ENCODE peak calls at places on chromosomes 12 and 14, in seven cellular contexts. One of them, this sample, is unnamed.

GRCh38 chr12:67573456-67573855 is 75.1 kb upstream of the DYRK2 start:
- DNase-seq in HCT116: no peak
- DNase-seq in GM12878: no peak
- DNase-seq in endothelial cell of umbilical vein: no peak
- DNase-seq in HepG2: no peak
- DNase-seq in SK-N-SH: no peak
- DNase-seq in H1: no peak
- DNase-seq in this sample: no peak

GRCh38 chr14:79278286-79278797 is 933.0 kb downstream of the DIO2 start:
- DNase-seq in HCT116: no peak
- DNase-seq in HepG2: no peak
- DNase-seq in endothelial cell of umbilical vein: no peak
- DNase-seq in SK-N-SH: peak
- DNase-seq in H1: no peak
- DNase-seq in GM12878: no peak
- DNase-seq in this sample: no peak

GRCh38 chr12:102444093-102444492 is 36.3 kb downstream of the IGF1 start:
- DNase-seq in HepG2: no peak
- DNase-seq in GM12878: no peak
- DNase-seq in HCT116: no peak
- DNase-seq in endothelial cell of umbilical vein: no peak
- DNase-seq in SK-N-SH: no peak
- DNase-seq in H1: no peak
- DNase-seq in this sample: no peak

GRCh38 chr14:93113678-93114067 is 2.1 kb downstream of the ITPK1 start:
- DNase-seq in HepG2: no peak
- DNase-seq in H1: no peak
- DNase-seq in GM12878: no peak
- DNase-seq in HCT116: no peak
- DNase-seq in endothelial cell of umbilical vein: no peak
- DNase-seq in SK-N-SH: no peak
- DNase-seq in this sample: peak

GRCh38 chr14:58215191-58215914 is 15.4 kb downstream of the ACTR10 start:
- DNase-seq in H1: no peak
- DNase-seq in endothelial cell of umbilical vein: no peak
- DNase-seq in HCT116: no peak
- DNase-seq in GM12878: no peak
- DNase-seq in HepG2: no peak
- DNase-seq in SK-N-SH: no peak
- DNase-seq in this sample: no peak

GRCh38 chr12:110689601-110690430 is 901 bp upstream of the HVCN1 start:
- DNase-seq in SK-N-SH: no peak
- DNase-seq in H1: no peak
- DNase-seq in endothelial cell of umbilical vein: peak
- DNase-seq in HCT116: no peak
- DNase-seq in HepG2: no peak
- DNase-seq in GM12878: peak
- DNase-seq in this sample: peak

GRCh38 chr12:39816671-39817185 is 197.1 kb upstream of the ABCD2 start:
- DNase-seq in endothelial cell of umbilical vein: no peak
- DNase-seq in SK-N-SH: no peak
- DNase-seq in HCT116: no peak
- DNase-seq in GM12878: no peak
- DNase-seq in H1: no peak
- DNase-seq in HepG2: no peak
- DNase-seq in this sample: peak

GRCh38 chr14:71687115-71687836 is 245.0 kb upstream of the RGS6 start:
- DNase-seq in GM12878: no peak
- DNase-seq in HCT116: no peak
- DNase-seq in SK-N-SH: no peak
- DNase-seq in HepG2: no peak
- DNase-seq in H1: no peak
- DNase-seq in endothelial cell of umbilical vein: no peak
- DNase-seq in this sample: no peak

GRCh38 chr12:15701721-15702156 is 87.4 kb downstream of the EPS8 start:
- DNase-seq in HCT116: no peak
- DNase-seq in SK-N-SH: no peak
- DNase-seq in endothelial cell of umbilical vein: peak
- DNase-seq in H1: no peak
- DNase-seq in HepG2: no peak
- DNase-seq in GM12878: no peak
- DNase-seq in this sample: no peak

DNA sequence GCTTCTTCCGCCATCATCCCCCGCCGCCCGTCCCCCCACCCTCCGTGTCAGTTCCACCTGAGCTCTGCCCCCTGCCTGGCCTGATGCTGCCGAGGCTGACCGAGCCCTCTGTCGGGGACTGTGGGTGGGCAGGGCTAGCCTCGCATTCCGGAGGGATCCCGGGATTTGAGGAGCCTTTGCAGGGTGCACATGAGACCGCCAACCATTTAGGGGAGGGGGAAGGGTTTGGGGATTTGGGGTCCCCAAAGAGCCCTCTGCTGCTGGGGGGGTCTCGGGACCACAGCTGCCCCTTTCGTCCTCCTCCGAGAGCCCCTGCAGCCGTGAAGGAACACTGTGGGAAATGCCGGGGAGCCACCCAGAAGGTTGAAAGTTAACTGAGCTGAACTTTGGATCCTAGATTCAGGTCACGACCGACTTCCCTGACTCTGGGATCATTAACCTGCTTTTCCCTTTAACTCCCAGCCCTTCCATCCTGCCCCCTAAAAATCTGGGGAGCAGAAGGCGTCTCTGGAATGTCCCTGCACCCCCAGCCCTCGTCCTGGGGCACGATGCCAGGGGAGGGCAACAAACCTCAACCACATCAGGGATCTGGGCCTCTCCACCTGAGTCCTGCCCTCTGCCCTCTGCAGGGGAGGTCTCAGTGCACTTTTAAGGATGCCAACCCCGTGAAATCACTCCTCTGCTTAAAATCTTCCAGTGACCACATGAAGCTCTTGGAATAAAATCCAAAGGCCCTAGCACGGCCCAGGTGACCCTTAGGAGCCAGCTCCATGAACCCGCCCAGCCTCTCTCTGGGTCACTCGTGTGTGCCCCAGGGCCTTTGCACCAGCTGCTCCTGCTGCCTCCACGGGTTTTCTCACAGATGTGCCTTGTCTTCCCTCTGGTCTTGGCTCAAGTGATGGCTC is 94.9 kb downstream of the RFLNA start:
- DNase-seq in GM12878: no peak
- DNase-seq in endothelial cell of umbilical vein: no peak
- DNase-seq in H1: no peak
- DNase-seq in HepG2: peak
- DNase-seq in SK-N-SH: no peak
- DNase-seq in HCT116: no peak
- DNase-seq in this sample: no peak
- TF ChIP-seq CTCF in GM12878: no peak
- TF ChIP-seq CTCF in endothelial cell of umbilical vein: no peak
- TF ChIP-seq CTCF in H1: no peak
- TF ChIP-seq CTCF in HepG2: peak
- TF ChIP-seq CTCF in SK-N-SH: no peak
- TF ChIP-seq CTCF in HCT116: no peak
- TF ChIP-seq CTCF in this sample: no peak

GRCh38 chr14:33675415-33676130 is 275.3 kb downstream of the EGLN3 start:
- DNase-seq in endothelial cell of umbilical vein: no peak
- DNase-seq in SK-N-SH: no peak
- DNase-seq in HCT116: no peak
- DNase-seq in HepG2: no peak
- DNase-seq in GM12878: no peak
- DNase-seq in H1: no peak
- DNase-seq in this sample: no peak

GRCh38 chr14:33679025-33679424 is 271.8 kb downstream of the EGLN3 start:
- DNase-seq in endothelial cell of umbilical vein: no peak
- DNase-seq in H1: no peak
- DNase-seq in SK-N-SH: no peak
- DNase-seq in HepG2: no peak
- DNase-seq in HCT116: no peak
- DNase-seq in GM12878: no peak
- DNase-seq in this sample: no peak

GRCh38 chr14:33679461-33680225 is 271.2 kb downstream of the EGLN3 start:
- DNase-seq in HCT116: no peak
- DNase-seq in SK-N-SH: no peak
- DNase-seq in GM12878: no peak
- DNase-seq in HepG2: no peak
- DNase-seq in endothelial cell of umbilical vein: peak
- DNase-seq in H1: no peak
- DNase-seq in this sample: no peak

GRCh38 chr14:33676135-33676566 is 274.7 kb downstream of the EGLN3 start:
- DNase-seq in SK-N-SH: peak
- DNase-seq in HCT116: peak
- DNase-seq in GM12878: no peak
- DNase-seq in H1: peak
- DNase-seq in endothelial cell of umbilical vein: peak
- DNase-seq in HepG2: peak
- DNase-seq in this sample: peak

GRCh38 chr14:33678012-33678411 is 272.9 kb downstream of the EGLN3 start:
- DNase-seq in HepG2: no peak
- DNase-seq in GM12878: no peak
- DNase-seq in H1: no peak
- DNase-seq in endothelial cell of umbilical vein: no peak
- DNase-seq in HCT116: no peak
- DNase-seq in SK-N-SH: no peak
- DNase-seq in this sample: no peak
- H2AFZ ChIP-seq in HepG2: no peak
- H2AFZ ChIP-seq in GM12878: no peak
- H2AFZ ChIP-seq in H1: no peak
- H2AFZ ChIP-seq in endothelial cell of umbilical vein: no peak
- H2AFZ ChIP-seq in HCT116: no peak
- H2AFZ ChIP-seq in SK-N-SH: no peak
- H2AFZ ChIP-seq in this sample: no peak

GRCh38 chr12:124569375-124570148 is 2.1 kb upstream of the NCOR2 start:
- DNase-seq in SK-N-SH: no peak
- DNase-seq in GM12878: no peak
- DNase-seq in endothelial cell of umbilical vein: no peak
- DNase-seq in H1: no peak
- DNase-seq in HepG2: no peak
- DNase-seq in HCT116: no peak
- DNase-seq in this sample: no peak

GRCh38 chr12:124568431-124569374 is 1.3 kb upstream of the NCOR2 start:
- DNase-seq in SK-N-SH: peak
- DNase-seq in GM12878: peak
- DNase-seq in HepG2: no peak
- DNase-seq in endothelial cell of umbilical vein: no peak
- DNase-seq in HCT116: no peak
- DNase-seq in H1: peak
- DNase-seq in this sample: peak

GRCh38 chr12:124567035-124567672 is at the start of gene NCOR2:
- DNase-seq in SK-N-SH: peak
- DNase-seq in GM12878: no peak
- DNase-seq in H1: no peak
- DNase-seq in HCT116: no peak
- DNase-seq in endothelial cell of umbilical vein: no peak
- DNase-seq in HepG2: no peak
- DNase-seq in this sample: peak

GRCh38 chr12:124566181-124567034 is 1.0 kb downstream of the NCOR2 start:
- DNase-seq in HCT116: peak
- DNase-seq in endothelial cell of umbilical vein: peak
- DNase-seq in H1: no peak
- DNase-seq in SK-N-SH: peak
- DNase-seq in HepG2: peak
- DNase-seq in GM12878: no peak
- DNase-seq in this sample: peak

DNA sequence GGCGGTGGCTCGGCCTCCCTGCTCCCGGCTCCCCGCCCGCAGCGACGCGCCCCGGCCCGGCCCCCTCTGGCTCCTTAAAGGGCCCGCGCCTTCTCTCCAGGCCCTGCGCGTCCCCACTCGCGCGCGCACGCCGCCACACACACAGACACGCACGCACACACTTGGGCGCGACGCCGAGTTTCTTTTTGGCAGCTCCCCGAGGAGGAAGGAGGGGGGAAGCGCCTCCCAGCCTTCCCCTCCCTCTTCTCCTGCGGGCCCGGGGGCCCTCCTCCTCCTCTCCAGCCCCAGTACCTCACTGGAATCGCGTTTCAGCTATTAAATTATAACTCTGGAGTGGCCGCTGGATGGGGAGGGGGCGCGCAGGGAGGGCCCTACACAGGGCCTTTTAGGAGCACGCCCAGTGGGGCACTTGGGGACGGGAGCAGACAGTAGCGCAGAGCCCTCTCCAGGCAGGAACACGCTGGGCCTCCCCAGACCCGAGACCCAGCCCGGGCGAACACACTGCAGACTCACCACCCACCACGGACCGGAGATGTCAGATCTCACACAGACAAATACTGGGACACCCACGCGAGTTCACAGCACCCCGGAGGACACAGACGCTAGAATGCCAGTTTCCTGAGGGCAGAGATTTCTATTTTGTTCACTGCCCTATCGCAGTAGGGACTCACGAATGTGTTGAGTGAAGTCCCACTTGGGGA is 411 bp upstream of the NCOR2 start:
- DNase-seq in SK-N-SH: peak
- DNase-seq in endothelial cell of umbilical vein: peak
- DNase-seq in GM12878: no peak
- DNase-seq in HepG2: peak
- DNase-seq in HCT116: no peak
- DNase-seq in H1: no peak
- DNase-seq in this sample: peak
- TF ChIP-seq POLR2AphosphoS5 in SK-N-SH: no peak
- TF ChIP-seq POLR2AphosphoS5 in endothelial cell of umbilical vein: peak
- TF ChIP-seq POLR2AphosphoS5 in GM12878: peak
- TF ChIP-seq POLR2AphosphoS5 in HepG2: no peak
- TF ChIP-seq POLR2AphosphoS5 in HCT116: peak
- TF ChIP-seq POLR2AphosphoS5 in H1: no peak
- TF ChIP-seq POLR2AphosphoS5 in this sample: peak

GRCh38 chr14:96167224-96168148 is 37.2 kb upstream of the BDKRB2 start:
- DNase-seq in endothelial cell of umbilical vein: peak
- DNase-seq in H1: no peak
- DNase-seq in GM12878: no peak
- DNase-seq in SK-N-SH: no peak
- DNase-seq in HCT116: no peak
- DNase-seq in HepG2: no peak
- DNase-seq in this sample: no peak
- TF ChIP-seq CTCF in endothelial cell of umbilical vein: no peak
- TF ChIP-seq CTCF in H1: no peak
- TF ChIP-seq CTCF in GM12878: no peak
- TF ChIP-seq CTCF in SK-N-SH: no peak
- TF ChIP-seq CTCF in HCT116: no peak
- TF ChIP-seq CTCF in HepG2: no peak
- TF ChIP-seq CTCF in this sample: no peak

This sample was measured in GM23338.